ENCODE peak calls at places on chromosomes 11 and 22, in five cellular contexts. R is H1, M is GM12878, Q is K562, Z is HepG2. I is an unnamed sample. For H3K4me1, the result is how much of the 10 kb centered on the place peaks cover.

GRCh38 chr11:110710520-110711381 is 1.5 kb downstream of the ARHGAP20 start:
- DNase-seq in R (peak), M (no peak), Q (no peak), Z (peak), I (peak)

GRCh38 chr22:46931881-46932280 is 169.4 kb downstream of the TBC1D22A start:
- DNase-seq in R (no peak), M (no peak), Q (no peak), Z (no peak), I (no peak)

GRCh38 chr11:9230291-9230690 is 34.9 kb downstream of the DENND5A start:
- DNase-seq in R (no peak), M (no peak), Q (no peak), Z (no peak), I (no peak)

GRCh38 chr22:47997052-47997568 is 1234.7 kb downstream of the TBC1D22A start:
- DNase-seq in R (no peak), M (no peak), Q (no peak), Z (no peak), I (no peak)

GRCh38 chr11:2272946-2273280 is 2.5 kb upstream of the ASCL2 start:
- DNase-seq in R (no peak), M (no peak), Q (no peak), Z (no peak), I (no peak)

GRCh38 chr22:35594686-35595085 is 22.4 kb downstream of the MB start:
- DNase-seq in R (no peak), M (no peak), Q (no peak), Z (no peak), I (no peak)

GRCh38 chr11:57345555-57346151 is 7.5 kb downstream of the P2RX3 start:
- DNase-seq in R (peak), M (no peak), Q (peak), Z (peak), I (peak)

GRCh38 chr11:75346912-75347647 is 4.4 kb downstream of the ARRB1 start:
- DNase-seq in R (no peak), M (no peak), Q (no peak), Z (no peak), I (no peak)

GRCh38 chr22:23223566-23224317 is 43.4 kb downstream of the BCR start:
- DNase-seq in R (no peak), M (no peak), Q (no peak), Z (peak), I (no peak)

GRCh38 chr11:64472593-64473455 is 113.9 kb downstream of the RPS6KA4 start:
- DNase-seq in R (peak), M (no peak), Q (peak), Z (no peak), I (no peak)

GRCh38 chr11:32893091-32893946 is 708 bp downstream of the QSER1 start:
- DNase-seq in R (peak), M (no peak), Q (peak), Z (peak), I (peak)

GRCh38 chr22:43501951-43502874 is 90.4 kb downstream of the MPPED1 start:
- DNase-seq in R (no peak), M (no peak), Q (no peak), Z (no peak), I (no peak)

GRCh38 chr11:35166369-35167360 is 27.7 kb downstream of the CD44 start:
- DNase-seq in R (no peak), M (no peak), Q (no peak), Z (no peak), I (no peak)

GRCh38 chr22:25419247-25420113 is 145.0 kb upstream of the GRK3 start:
- DNase-seq in R (no peak), M (peak), Q (no peak), Z (peak), I (no peak)

GRCh38 chr11:119701591-119702260 is 27.3 kb downstream of the NECTIN1 start:
- DNase-seq in R (no peak), M (no peak), Q (no peak), Z (no peak), I (no peak)

GRCh38 chr11:66322732-66323427 is 6.0 kb upstream of the CD248 start:
- DNase-seq in R (no peak), M (no peak), Q (no peak), Z (no peak), I (no peak)

GRCh38 chr11:85595285-85595884 is 31.8 kb downstream of the DLG2 start:
- DNase-seq in R (no peak), M (peak), Q (peak), Z (peak), I (peak)

GRCh38 chr11:134557571-134558257 is 145.7 kb upstream of the B3GAT1 start:
- DNase-seq in R (peak), M (no peak), Q (no peak), Z (no peak), I (no peak)

GRCh38 chr22:46721716-46722115 is 16.3 kb downstream of the CERK start:
- DNase-seq in R (no peak), M (no peak), Q (no peak), Z (no peak), I (no peak)

GRCh38 chr22:28345304-28345703 is 334.3 kb downstream of the TTC28 start:
- DNase-seq in R (no peak), M (no peak), Q (no peak), Z (no peak), I (peak)

GRCh38 chr11:61828629-61829407 is 718 bp downstream of the FADS2 start:
- DNase-seq in R (peak), M (no peak), Q (no peak), Z (no peak), I (peak)

GRCh38 chr22:16789860-16790493 is 35.2 kb downstream of the XKR3 start:
- DNase-seq in R (no peak), M (no peak), Q (no peak), Z (no peak), I (no peak)

GRCh38 chr22:44314425-44315067 is 1.8 kb upstream of the SHISAL1 start:
- DNase-seq in R (no peak), M (no peak), Q (no peak), Z (no peak), I (no peak)

GRCh38 chr22:49052023-49052538 is 775.6 kb downstream of the BRD1 start:
- DNase-seq in R (no peak), M (no peak), Q (peak), Z (no peak), I (no peak)

GRCh38 chr22:24685804-24686203 is 82.8 kb downstream of the GGT1 start:
- DNase-seq in R (peak), M (no peak), Q (no peak), Z (no peak), I (peak)

GRCh38 chr11:95641506-95641905 is 148.1 kb downstream of the FAM76B start:
- DNase-seq in R (no peak), M (peak), Q (no peak), Z (no peak), I (no peak)

GRCh38 chr11:57498540-57498939 is 17.0 kb downstream of the SLC43A1 start:
- DNase-seq in R (no peak), M (no peak), Q (no peak), Z (no peak), I (no peak)

GRCh38 chr22:49951001-49951677 is 9.4 kb upstream of the PIM3 start:
- DNase-seq in R (no peak), M (no peak), Q (peak), Z (no peak), I (no peak)

GRCh38 chr11:13745165-13745564 is 76.7 kb downstream of the FAR1 start:
- DNase-seq in R (no peak), M (no peak), Q (no peak), Z (no peak), I (no peak)

GRCh38 chr11:16981651-16982194 is 32.5 kb downstream of the PLEKHA7 start:
- DNase-seq in R (no peak), M (no peak), Q (no peak), Z (peak), I (peak)

GRCh38 chr11:1305558-1306056 is 3.8 kb downstream of the TOLLIP start:
- DNase-seq in R (peak), M (no peak), Q (no peak), Z (no peak), I (no peak)

GRCh38 chr11:63846897-63847296 is 8.0 kb downstream of the MARK2 start:
- DNase-seq in R (no peak), M (no peak), Q (no peak), Z (no peak), I (no peak)

GRCh38 chr11:32374261-32374711 is 61.1 kb downstream of the WT1 start:
- DNase-seq in R (peak), M (peak), Q (peak), Z (peak), I (peak)

GRCh38 chr22:28869736-28870135 is 13.6 kb upstream of the ZNRF3 start:
- DNase-seq in R (no peak), M (no peak), Q (no peak), Z (no peak), I (no peak)

GRCh38 chr11:94315664-94316063 is 11.3 kb downstream of the IZUMO1R start:
- DNase-seq in R (no peak), M (no peak), Q (no peak), Z (no peak), I (no peak)

GRCh38 chr22:17884951-17885350 is 110.7 kb upstream of the BID start:
- DNase-seq in R (no peak), M (no peak), Q (no peak), Z (no peak), I (no peak)

GRCh38 chr11:117704416-117705150 is 92.4 kb downstream of the DSCAML1 start:
- DNase-seq in R (no peak), M (no peak), Q (no peak), Z (no peak), I (no peak)

GRCh38 chr11:98965358-98965757 is 55.4 kb upstream of the CNTN5 start:
- DNase-seq in R (no peak), M (no peak), Q (no peak), Z (no peak), I (no peak)

GRCh38 chr11:124761301-124762021 is 629 bp downstream of the ESAM start:
- DNase-seq in R (peak), M (no peak), Q (no peak), Z (no peak), I (peak)
- H3K4me1 ChIP-seq in R (under half), M (under half), Q (under half), Z (half or more), I (half or more)

DNA sequence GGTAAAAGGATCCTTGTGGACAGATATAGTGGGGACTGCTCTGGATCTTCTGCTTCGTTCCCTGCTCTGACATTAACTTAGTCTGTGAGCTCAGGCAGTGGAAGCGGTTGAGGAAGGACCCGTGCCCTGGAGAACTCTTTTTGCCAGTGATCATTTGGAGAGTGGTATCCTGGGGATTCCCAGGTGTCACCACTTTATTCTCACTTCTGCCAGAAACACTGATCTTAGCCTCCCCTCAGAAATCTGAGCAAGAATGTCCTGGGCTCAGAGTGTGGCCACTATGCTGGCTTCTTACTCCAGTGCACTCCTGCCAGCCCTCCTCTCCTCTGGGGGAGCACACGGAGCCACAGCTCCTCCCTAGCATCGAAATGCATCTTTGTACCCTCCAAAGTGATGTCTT is 7.6 kb upstream of the PHOX2A start:
- DNase-seq in R (no peak), M (no peak), Q (no peak), Z (no peak), I (no peak)
- TF ChIP-seq CREB1 in R (no peak), M (no peak), Q (no peak), Z (no peak), I (no peak)

DNA sequence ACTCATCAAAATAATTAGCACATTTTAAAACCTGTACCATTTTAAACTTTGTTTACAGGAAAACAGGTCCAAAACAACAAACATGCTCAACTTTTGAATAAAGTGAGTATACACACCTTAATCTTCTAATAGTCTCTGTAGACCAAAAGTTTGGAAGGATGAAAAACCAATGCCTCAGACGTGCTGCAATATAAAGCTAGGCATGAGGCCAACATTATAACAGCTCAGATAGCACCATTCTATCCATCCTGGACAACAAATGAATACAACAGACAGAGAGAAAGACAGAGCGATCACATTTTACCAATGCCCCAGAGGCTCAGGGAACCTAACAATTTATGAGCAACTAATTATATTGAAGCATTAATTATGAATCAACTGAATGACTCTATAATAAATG is 77.0 kb downstream of the PAK1 start:
- DNase-seq in R (no peak), M (no peak), Q (no peak), Z (no peak), I (no peak)
- H3K4me3 ChIP-seq in R (no peak), M (no peak), Q (no peak), Z (no peak), I (no peak)

GRCh38 chr11:27212248-27212780 is 150.7 kb downstream of the CCDC34 start:
- DNase-seq in R (peak), M (no peak), Q (no peak), Z (no peak), I (no peak)
- H3K4me1 ChIP-seq in R (under half), M (under half), Q (under half), Z (under half), I (under half)

GRCh38 chr11:47991266-47991830 is 11.0 kb downstream of the PTPRJ start:
- DNase-seq in R (no peak), M (no peak), Q (no peak), Z (no peak), I (peak)

GRCh38 chr11:47994417-47994816 is 14.1 kb downstream of the PTPRJ start:
- DNase-seq in R (no peak), M (no peak), Q (no peak), Z (no peak), I (no peak)

GRCh38 chr11:47991894-47992293 is 11.5 kb downstream of the PTPRJ start:
- DNase-seq in R (no peak), M (no peak), Q (no peak), Z (no peak), I (no peak)

GRCh38 chr11:47995318-47995717 is 15.0 kb downstream of the PTPRJ start:
- DNase-seq in R (no peak), M (no peak), Q (no peak), Z (peak), I (no peak)

GRCh38 chr11:47992959-47993820 is 12.8 kb downstream of the PTPRJ start:
- DNase-seq in R (no peak), M (no peak), Q (peak), Z (no peak), I (no peak)
- TF ChIP-seq CREB1 in R (no peak), M (no peak), Q (no peak), Z (no peak), I (no peak)

GRCh38 chr11:111879637-111879960 is 258 bp downstream of the CFAP68 start:
- DNase-seq in R (no peak), M (no peak), Q (no peak), Z (no peak), I (no peak)

GRCh38 chr11:111882202-111882601 is 2.9 kb downstream of the CFAP68 start:
- DNase-seq in R (no peak), M (no peak), Q (no peak), Z (no peak), I (no peak)

GRCh38 chr11:111878385-111878765 is 590 bp downstream of the FDXACB1 start:
- DNase-seq in R (no peak), M (no peak), Q (no peak), Z (no peak), I (peak)

DNA sequence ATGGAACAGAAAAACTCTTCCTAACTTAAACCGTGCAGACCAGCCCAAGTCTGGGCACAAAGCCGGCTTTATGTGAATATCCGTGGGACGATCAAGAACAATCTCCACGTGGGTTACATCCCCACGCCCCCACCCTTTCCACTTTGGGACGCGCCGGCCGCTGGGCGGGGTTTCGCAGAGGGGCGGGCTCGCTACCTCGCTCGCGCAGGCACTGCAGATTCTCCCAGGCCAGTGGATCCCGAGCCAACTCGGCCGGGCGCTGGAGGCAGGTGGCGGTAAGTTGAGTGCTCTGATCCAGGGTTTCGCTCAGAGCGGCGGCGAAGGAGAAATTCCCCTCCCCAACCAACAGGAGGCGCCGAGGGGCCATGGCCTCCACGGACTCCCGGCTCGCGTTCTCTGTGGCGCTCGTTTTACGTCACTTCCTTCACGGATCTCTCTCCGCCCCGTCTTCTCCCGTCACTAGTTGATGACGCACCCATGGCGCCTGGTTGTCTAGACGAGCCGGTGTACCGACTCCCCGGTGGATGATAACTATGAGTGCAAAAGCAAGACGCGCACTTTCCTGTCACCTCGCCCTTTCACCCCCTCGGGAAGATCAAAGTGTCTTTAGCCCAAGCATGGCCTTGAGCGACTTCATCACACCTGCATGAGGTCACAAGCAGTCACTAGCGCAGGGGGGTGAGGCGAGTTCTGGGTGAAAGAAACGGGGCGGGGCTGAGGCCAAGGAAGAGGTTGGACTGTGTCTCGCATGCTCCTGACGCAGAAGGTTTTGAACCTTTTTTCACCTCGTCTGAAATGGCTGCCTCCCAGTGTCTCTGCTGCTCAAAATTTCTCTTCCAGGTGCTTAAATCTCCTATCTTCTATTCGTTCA is at the start of the genes CFAP68 and FDXACB1:
- DNase-seq in R (peak), M (peak), Q (peak), Z (peak), I (peak)
- H3K4me3 ChIP-seq in R (peak), M (peak), Q (peak), Z (peak), I (peak)

I was measured in GM23338.